ENCODE peak calls at places on chromosome 1, in four cellular contexts. H is mesothelial cell of epicardium; G is activated CD4-positive, alpha-beta T cell treated with anti-CD3 and anti-CD28 coated beads, Interleukin-2, amount 10 ng/mL, durations not matched to agents 7 days and 5 days; Y is IMR-90. U is an unnamed sample.

GRCh38 chr1:39142394-39143060 is 62.0 kb upstream of the MACF1 start:
- DNase-seq in H (no peak), G (no peak), Y (no peak), U (no peak)

GRCh38 chr1:74504125-74505065 is 8.0 kb downstream of the LRRC53 start:
- DNase-seq in H (no peak), G (peak), Y (peak), U (peak)

GRCh38 chr1:202311880-202312635 is 29.7 kb downstream of the UBE2T start:
- DNase-seq in H (no peak), G (no peak), Y (no peak), U (no peak)

GRCh38 chr1:228884196-228884595 is 148.9 kb downstream of the RHOU start:
- DNase-seq in H (no peak), G (no peak), Y (no peak), U (no peak)

GRCh38 chr1:228753933-228754332 is 18.7 kb downstream of the RHOU start:
- DNase-seq in H (no peak), G (no peak), Y (no peak), U (no peak)

GRCh38 chr1:24058671-24059455 is 53.1 kb downstream of the MYOM3 start:
- DNase-seq in H (no peak), G (no peak), Y (no peak), U (no peak)

GRCh38 chr1:205709059-205709398 is 28.7 kb upstream of the SLC45A3 start:
- DNase-seq in H (no peak), G (no peak), Y (peak), U (no peak)

GRCh38 chr1:95366498-95366897 is 132.5 kb downstream of the RWDD3 start:
- DNase-seq in H (no peak), G (no peak), Y (no peak), U (no peak)

GRCh38 chr1:151061012-151061401 is 810 bp downstream of the MLLT11 start:
- DNase-seq in H (no peak), G (no peak), Y (peak), U (no peak)

GRCh38 chr1:151998611-151999362 is 5.1 kb upstream of the S100A10 start:
- DNase-seq in H (no peak), G (no peak), Y (peak), U (no peak)

GRCh38 chr1:216626394-216627067 is 96.7 kb downstream of the ESRRG start:
- DNase-seq in H (no peak), G (no peak), Y (no peak), U (no peak)

GRCh38 chr1:6273380-6273891 is 12.5 kb upstream of the GPR153 start:
- DNase-seq in H (no peak), G (no peak), Y (peak), U (no peak)

GRCh38 chr1:20168547-20169491 is 17.1 kb upstream of the UBXN10 start:
- DNase-seq in H (no peak), G (no peak), Y (no peak), U (no peak)

GRCh38 chr1:70486676-70487470 is 75.8 kb downstream of the CTH start:
- DNase-seq in H (no peak), G (no peak), Y (peak), U (no peak)